ENCODE peak calls at places on chromosomes 2 and 18, in five cellular contexts. M is ELF-1, Y is Panc1, O is astrocyte of the hippocampus, J is head of caudate nucleus. W is an unnamed sample.

GRCh38 chr2:240021488-240022104 is 3.5 kb downstream of the NDUFA10 start:
- DNase-seq in M (peak), Y (peak), O (peak), J (peak), W (peak)

GRCh38 chr2:161063074-161063945 is 96.9 kb upstream of the TANK start:
- DNase-seq in M (peak), Y (peak), O (peak), J (peak), W (no peak)

GRCh38 chr2:38256610-38257009 is 120.5 kb downstream of the ATL2 start:
- DNase-seq in M (no peak), Y (no peak), O (no peak), J (no peak), W (no peak)

GRCh38 chr2:38436227-38436664 is 59.2 kb upstream of the ATL2 start:
- DNase-seq in M (peak), Y (no peak), O (no peak), J (no peak), W (no peak)

GRCh38 chr2:15122915-15123314 is 438.2 kb downstream of the NBAS start:
- DNase-seq in M (peak), Y (no peak), O (peak), J (no peak), W (no peak)

GRCh38 chr18:48749768-48750167 is 201.0 kb downstream of the SMAD7 start:
- DNase-seq in M (peak), Y (no peak), O (peak), J (no peak), W (peak)

GRCh38 chr2:102291221-102292075 is 19.9 kb upstream of the IL1RL1 start:
- DNase-seq in M (no peak), Y (no peak), O (no peak), J (no peak), W (no peak)

GRCh38 chr2:112542974-112543760 is 902 bp downstream of the POLR1B start:
- DNase-seq in M (peak), Y (peak), O (peak), J (no peak), W (no peak)

GRCh38 chr2:36663851-36664715 is 32.4 kb upstream of the VIT start:
- DNase-seq in M (peak), Y (peak), O (peak), J (peak), W (no peak)

GRCh38 chr18:499351-500229 is 911 bp downstream of the COLEC12 start:
- DNase-seq in M (peak), Y (no peak), O (peak), J (no peak), W (no peak)

GRCh38 chr2:230503798-230504197 is 87.8 kb downstream of the SP100 start:
- DNase-seq in M (no peak), Y (no peak), O (no peak), J (no peak), W (no peak)

GRCh38 chr18:73688851-73689659 is 458.6 kb downstream of the FBXO15 start:
- DNase-seq in M (peak), Y (no peak), O (peak), J (no peak), W (no peak)

GRCh38 chr2:240775911-240776310 is 44.1 kb downstream of the KIF1A start:
- DNase-seq in M (no peak), Y (no peak), O (peak), J (no peak), W (no peak)

GRCh38 chr2:96249654-96250053 is 16.1 kb downstream of the TMEM127 start:
- DNase-seq in M (no peak), Y (no peak), O (no peak), J (no peak), W (no peak)

GRCh38 chr18:41378628-41379027 is 576.4 kb upstream of the PIK3C3 start:
- DNase-seq in M (no peak), Y (peak), O (peak), J (no peak), W (no peak)

GRCh38 chr2:95061601-95062183 is 36.2 kb downstream of the MAL start:
- DNase-seq in M (no peak), Y (no peak), O (no peak), J (no peak), W (peak)

GRCh38 chr2:39024833-39025232 is 96.0 kb downstream of the SOS1 start:
- DNase-seq in M (no peak), Y (no peak), O (peak), J (no peak), W (no peak)

GRCh38 chr2:47599171-47599570 is 183.8 kb upstream of the MSH6 start:
- DNase-seq in M (no peak), Y (no peak), O (no peak), J (no peak), W (no peak)

GRCh38 chr2:127670055-127670956 is 5.0 kb downstream of the LIMS2 start:
- DNase-seq in M (no peak), Y (no peak), O (no peak), J (no peak), W (no peak)

GRCh38 chr2:218883491-218884490 is 3.1 kb downstream of the WNT10A start:
- DNase-seq in M (no peak), Y (no peak), O (no peak), J (no peak), W (peak)

GRCh38 chr2:898319-898718 is 52.3 kb upstream of the SNTG2 start:
- DNase-seq in M (peak), Y (no peak), O (peak), J (no peak), W (no peak)

GRCh38 chr2:38203455-38203810 is 127.5 kb upstream of the CYP1B1 start:
- DNase-seq in M (no peak), Y (no peak), O (no peak), J (no peak), W (no peak)